ENCODE peak calls at places on chromosome 7, in seven cellular contexts. J, E, C, U, Q, L and N are unnamed samples.

GRCh38 chr7:1454471-1455065 is 4.7 kb downstream of the MICALL2 start:
- DNase-seq in J (no peak), U (peak), E (no peak), L (no peak), Q (peak), C (no peak), N (no peak)

GRCh38 chr7:134737561-134738353 is 41.7 kb upstream of the CALD1 start:
- DNase-seq in J (no peak), L (no peak), U (peak), E (no peak), C (no peak), Q (peak), N (peak)

GRCh38 chr7:131803861-131804260 is 247.4 kb upstream of the PODXL start:
- DNase-seq in U (no peak), J (no peak), E (no peak), L (no peak), C (no peak), Q (no peak), N (no peak)

GRCh38 chr7:42991913-42992576 is 59.9 kb downstream of the MRPL32 start:
- DNase-seq in E (no peak), J (no peak), C (no peak), Q (no peak), U (no peak), L (no peak), N (no peak)

GRCh38 chr7:126574838-126575250 is 677.9 kb downstream of the GRM8 start:
- DNase-seq in U (peak), Q (no peak), J (no peak), C (no peak), L (peak), E (no peak), N (peak)

GRCh38 chr7:76282344-76283253 is 19.9 kb upstream of the HSPB1 start:
- DNase-seq in Q (peak), L (no peak), J (no peak), U (no peak), E (no peak), C (no peak), N (no peak)

GRCh38 chr7:33979807-33980355 is 74.5 kb downstream of the BMPER start:
- DNase-seq in L (peak), U (peak), J (peak), C (no peak), Q (peak), E (no peak), N (peak)

GRCh38 chr7:45236666-45237065 is 79.1 kb downstream of the RAMP3 start:
- DNase-seq in Q (no peak), C (no peak), J (no peak), U (peak), L (no peak), E (no peak), N (no peak)

GRCh38 chr7:65832281-65832680 is 40.6 kb upstream of the VKORC1L1 start:
- DNase-seq in J (no peak), Q (peak), E (peak), C (no peak), U (peak), L (peak), N (peak)

GRCh38 chr7:79778786-79779382 is 325.4 kb upstream of the MAGI2 start:
- DNase-seq in J (peak), Q (peak), E (no peak), L (no peak), U (peak), C (no peak), N (peak)

GRCh38 chr7:20784311-20785210 is 2.1 kb downstream of the SP8 start:
- DNase-seq in J (no peak), C (no peak), E (no peak), Q (no peak), U (no peak), L (peak), N (peak)

GRCh38 chr7:20785211-20786048 is 1.3 kb downstream of the SP8 start:
- DNase-seq in C (no peak), E (no peak), L (peak), U (no peak), Q (no peak), J (no peak), N (peak)

GRCh38 chr7:20786779-20787651 is at the start of gene SP8:
- DNase-seq in C (no peak), U (no peak), J (no peak), E (peak), Q (no peak), L (no peak), N (peak)

GRCh38 chr7:20786421-20786778 is 286 bp downstream of the SP8 start:
- DNase-seq in E (no peak), U (no peak), Q (no peak), L (no peak), J (no peak), C (no peak), N (no peak)

GRCh38 chr7:20786049-20786412 is 655 bp downstream of the SP8 start:
- DNase-seq in Q (no peak), J (no peak), U (no peak), L (no peak), E (no peak), C (no peak), N (no peak)
- H3K4me3 ChIP-seq in Q (peak), J (peak), U (peak), L (peak), E (peak), C (peak), N (peak)

GRCh38 chr7:124497209-124497608 is 268.4 kb downstream of the GPR37 start:
- DNase-seq in U (no peak), L (no peak), Q (no peak), J (no peak), E (no peak), C (no peak), N (no peak)
- H3K4me3 ChIP-seq in U (no peak), L (no peak), Q (no peak), J (no peak), E (no peak), C (no peak), N (no peak)

DNA sequence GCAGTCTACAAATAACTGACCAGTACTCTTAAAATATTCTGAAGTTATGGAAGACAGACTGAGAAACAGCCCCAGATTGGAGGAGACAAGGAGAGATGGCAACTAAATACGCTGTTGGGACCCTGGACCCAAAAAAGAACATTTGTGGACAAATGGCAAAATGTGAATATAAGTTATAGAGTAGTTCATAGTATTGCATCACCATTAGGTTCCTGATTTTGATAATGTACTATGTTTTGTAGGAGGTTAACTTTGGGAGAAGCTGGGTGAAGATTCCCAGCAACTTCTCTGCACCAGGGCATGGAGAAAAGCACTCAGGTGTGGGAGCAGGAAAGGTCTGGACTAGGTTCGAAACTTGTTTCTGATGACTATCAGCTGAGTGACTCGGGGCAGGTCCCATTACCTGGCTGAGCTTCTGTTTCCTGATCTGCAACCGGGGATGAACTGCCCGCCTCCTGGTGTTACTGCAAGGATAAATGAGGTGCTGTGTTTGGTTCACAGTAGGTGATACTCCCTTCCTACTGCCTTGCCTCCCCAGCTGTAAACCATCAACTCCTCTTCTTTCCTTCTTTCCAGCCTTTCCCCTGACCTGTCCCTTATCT is 48.2 kb downstream of the EEPD1 start:
- DNase-seq in Q (no peak), U (no peak), E (no peak), J (no peak), L (no peak), C (no peak), N (no peak)
- H3K4me3 ChIP-seq in Q (no peak), U (no peak), E (no peak), J (no peak), L (no peak), C (no peak), N (no peak)

GRCh38 chr7:95607477-95608010 is 11.2 kb upstream of the PDK4 start:
- DNase-seq in Q (no peak), L (no peak), U (no peak), C (peak), J (no peak), E (no peak), N (no peak)
- H3K4me3 ChIP-seq in Q (no peak), L (no peak), U (no peak), C (no peak), J (no peak), E (no peak), N (no peak)

GRCh38 chr7:101127460-101128039 is 646 bp downstream of the SERPINE1 start:
- DNase-seq in L (no peak), J (no peak), C (no peak), E (no peak), Q (no peak), U (peak), N (no peak)

GRCh38 chr7:101124376-101125056 is 2.4 kb upstream of the SERPINE1 start:
- DNase-seq in E (no peak), J (peak), U (peak), C (no peak), L (peak), Q (peak), N (peak)

GRCh38 chr7:101126651-101127459 is at the start of gene SERPINE1:
- DNase-seq in Q (peak), J (peak), L (peak), C (peak), U (peak), E (no peak), N (peak)

GRCh38 chr7:101128040-101128834 is 1.3 kb downstream of the SERPINE1 start:
- DNase-seq in U (peak), L (peak), Q (peak), J (no peak), C (no peak), E (no peak), N (peak)

GRCh38 chr7:101125989-101126650 is 784 bp upstream of the SERPINE1 start:
- DNase-seq in J (no peak), C (peak), E (no peak), L (no peak), Q (peak), U (peak), N (peak)
- H3K4me3 ChIP-seq in J (no peak), C (peak), E (no peak), L (no peak), Q (no peak), U (peak), N (no peak)

GRCh38 chr7:194996-195829 is 2.8 kb downstream of the FAM20C start:
- DNase-seq in L (no peak), C (no peak), Q (peak), E (no peak), U (peak), J (no peak), N (no peak)
- H3K4me3 ChIP-seq in L (peak), C (peak), Q (no peak), E (peak), U (peak), J (peak), N (peak)